ENCODE peak calls at places on chromosomes 16 and 17, in eight cellular contexts. G is stimulated activated CD4-positive, alpha-beta T cell treated with anti-CD3 and anti-CD28 coated beads, TNF-alpha, amount 100 ng/mL, for 48 hours; O is CD8-positive, alpha-beta memory T cell; W is activated CD8-positive, alpha-beta memory T cell treated with anti-CD3 and anti-CD28 coated beads, Interleukin-2, amount 10 ng/mL, durations not matched to agents 7 days and 5 days; M is HT-29; U is effector CD4-positive, alpha-beta T cell; V is brain pericyte; S is HTR-8/SVneo. D is an unnamed sample.

GRCh38 chr16:53022374-53022773 is 30.3 kb downstream of the CHD9NB start:
- DNase-seq in W (no peak), M (peak), O (no peak), V (peak), G (no peak), U (no peak), S (peak), D (no peak)

GRCh38 chr17:32596666-32597065 is 109.9 kb downstream of the CDK5R1 start:
- DNase-seq in G (peak), S (peak), U (no peak), O (no peak), W (peak), V (no peak), M (no peak), D (no peak)

GRCh38 chr16:67509016-67509415 is 19.6 kb upstream of the RIPOR1 start:
- DNase-seq in U (no peak), M (no peak), O (peak), G (no peak), V (no peak), W (no peak), S (no peak), D (no peak)

GRCh38 chr17:66240630-66241029 is 11.4 kb upstream of the APOH start:
- DNase-seq in S (peak), M (no peak), G (no peak), U (no peak), W (no peak), O (no peak), V (no peak), D (no peak)

GRCh38 chr17:58304735-58305486 is 23.7 kb downstream of the TSPOAP1 start:
- DNase-seq in S (no peak), V (no peak), O (no peak), W (peak), U (no peak), G (no peak), M (no peak), D (no peak)

GRCh38 chr16:10172848-10173655 is 9.2 kb downstream of the GRIN2A start:
- DNase-seq in U (no peak), V (no peak), M (no peak), G (no peak), O (no peak), W (no peak), S (peak), D (no peak)

GRCh38 chr17:81417879-81418709 is 22.8 kb downstream of the BAHCC1 start:
- DNase-seq in G (no peak), M (no peak), V (no peak), S (no peak), W (no peak), O (no peak), U (no peak), D (no peak)

GRCh38 chr17:4483012-4483840 is 15.5 kb upstream of the SPNS2 start:
- DNase-seq in G (no peak), S (no peak), U (no peak), O (no peak), W (no peak), V (no peak), M (peak), D (no peak)

GRCh38 chr16:89842471-89843408 is 14.5 kb downstream of the SPIRE2 start:
- DNase-seq in W (no peak), M (peak), G (no peak), V (no peak), U (no peak), S (peak), O (no peak), D (no peak)

GRCh38 chr17:59435238-59435637 is 103.8 kb downstream of the YPEL2 start:
- DNase-seq in O (no peak), V (no peak), W (no peak), U (no peak), G (no peak), M (no peak), S (no peak), D (no peak)

GRCh38 chr17:31900877-31901276 is 631 bp downstream of the UTP6 start:
- DNase-seq in G (no peak), W (no peak), S (no peak), O (no peak), V (no peak), U (no peak), M (peak), D (no peak)

GRCh38 chr17:67139784-67140665 is 95.7 kb downstream of the CACNG1 start:
- DNase-seq in U (no peak), O (no peak), V (no peak), M (no peak), G (no peak), S (peak), W (no peak), D (no peak)

GRCh38 chr17:37737081-37737480 is 7.8 kb downstream of the HNF1B start:
- DNase-seq in S (no peak), M (peak), V (no peak), U (no peak), W (no peak), G (no peak), O (no peak), D (no peak)

GRCh38 chr16:31010539-31010938 is at the start of gene STX1B:
- DNase-seq in U (peak), V (no peak), S (peak), G (no peak), M (no peak), W (no peak), O (peak), D (peak)

GRCh38 chr17:7393613-7394451 is 493 bp downstream of the PLSCR3 start:
- DNase-seq in G (no peak), U (peak), W (peak), O (peak), S (peak), V (no peak), M (peak), D (peak)

GRCh38 chr16:19389246-19389645 is 28.4 kb upstream of the TMC5 start:
- DNase-seq in G (peak), M (peak), U (peak), V (no peak), O (no peak), W (peak), S (peak), D (peak)

GRCh38 chr17:65495255-65496060 is 66.0 kb downstream of the AXIN2 start:
- DNase-seq in V (no peak), G (no peak), U (no peak), M (peak), W (no peak), S (no peak), O (no peak), D (no peak)

GRCh38 chr17:77691216-77692085 is 267.1 kb upstream of the TNRC6C start:
- DNase-seq in O (peak), W (peak), G (no peak), S (no peak), U (no peak), V (no peak), M (no peak), D (no peak)

GRCh38 chr17:45834471-45835396 is 9.9 kb upstream of the SPPL2C start:
- DNase-seq in S (peak), U (no peak), O (no peak), G (no peak), W (no peak), V (no peak), M (no peak), D (no peak)

GRCh38 chr16:1613728-1614225 is 1.6 kb downstream of the CRAMP1 start:
- DNase-seq in U (no peak), S (peak), O (no peak), V (no peak), G (no peak), W (peak), M (peak), D (no peak)

GRCh38 chr17:75338335-75338734 is 49.1 kb upstream of the SLC25A19 start:
- DNase-seq in W (no peak), U (no peak), V (no peak), G (no peak), S (no peak), O (no peak), M (no peak), D (no peak)

GRCh38 chr16:77324727-77325126 is 110.1 kb downstream of the ADAMTS18 start:
- DNase-seq in M (no peak), U (no peak), G (no peak), O (no peak), W (no peak), V (no peak), S (no peak), D (no peak)

GRCh38 chr17:72122002-72122310 is 1.1 kb downstream of the SOX9 start:
- DNase-seq in V (no peak), O (no peak), S (no peak), U (no peak), W (no peak), G (no peak), M (peak), D (no peak)

GRCh38 chr17:50365165-50365564 is 7.8 kb downstream of the MRPL27 start:
- DNase-seq in S (no peak), O (no peak), U (no peak), M (no peak), W (no peak), G (no peak), V (no peak), D (no peak)

GRCh38 chr16:85579883-85580607 is 33.1 kb upstream of the GSE1 start:
- DNase-seq in V (no peak), S (no peak), W (no peak), U (no peak), G (no peak), M (no peak), O (no peak), D (no peak)

GRCh38 chr17:42608692-42609181 is 437 bp downstream of the RETREG3 start:
- DNase-seq in G (no peak), W (peak), M (no peak), V (no peak), S (no peak), O (peak), U (no peak), D (no peak)

GRCh38 chr16:81673432-81673831 is 105.7 kb upstream of the PLCG2 start:
- DNase-seq in G (no peak), O (no peak), V (no peak), U (no peak), S (no peak), M (no peak), W (no peak), D (no peak)

GRCh38 chr16:65739518-65739917 is 617.7 kb upstream of the CDH11 start:
- DNase-seq in G (no peak), W (no peak), U (no peak), M (no peak), V (no peak), O (no peak), S (no peak), D (no peak)

GRCh38 chr17:65556014-65556909 is 5.2 kb downstream of the AXIN2 start:
- DNase-seq in V (no peak), M (peak), S (peak), U (peak), W (peak), G (peak), O (peak), D (peak)

GRCh38 chr17:28738680-28739384 is 5.0 kb upstream of the TRAF4 start:
- DNase-seq in M (no peak), S (no peak), U (peak), V (no peak), W (no peak), O (peak), G (no peak), D (no peak)

GRCh38 chr17:4559139-4559791 is 1.1 kb downstream of the GGT6 start:
- DNase-seq in W (no peak), G (no peak), V (no peak), U (no peak), M (no peak), O (no peak), S (no peak), D (no peak)

GRCh38 chr16:71311553-71312158 is 22.5 kb upstream of the CMTR2 start:
- DNase-seq in G (no peak), O (peak), S (peak), W (no peak), U (no peak), V (no peak), M (peak), D (no peak)

GRCh38 chr17:45895969-45896793 is 1.8 kb downstream of the MAPT start:
- DNase-seq in V (no peak), W (no peak), U (no peak), M (no peak), G (no peak), O (no peak), S (no peak), D (no peak)

GRCh38 chr16:49659356-49659755 is 196.6 kb downstream of the ZNF423 start:
- DNase-seq in V (no peak), W (no peak), S (no peak), U (no peak), G (no peak), M (no peak), O (no peak), D (no peak)

GRCh38 chr16:75000481-75001081 is 1.8 kb downstream of the ZNRF1 start:
- DNase-seq in M (no peak), O (no peak), V (no peak), W (no peak), G (no peak), S (no peak), U (no peak), D (no peak)

GRCh38 chr17:19703106-19703775 is 13.1 kb downstream of the SLC47A2 start:
- DNase-seq in W (peak), O (no peak), M (no peak), U (no peak), S (no peak), V (no peak), G (no peak), D (no peak)

GRCh38 chr16:72174726-72175125 is 2.8 kb upstream of the PMFBP1 start:
- DNase-seq in U (no peak), W (no peak), O (no peak), G (no peak), S (no peak), V (no peak), M (no peak), D (no peak)

GRCh38 chr16:20944861-20945390 is 44.4 kb downstream of the LYRM1 start:
- DNase-seq in O (no peak), M (no peak), V (no peak), G (peak), W (peak), U (no peak), S (no peak), D (no peak)